ENCODE peak calls at places on chromosomes 2 and 18, in five cellular contexts. K is A549, L is GM12864, O is neural crest cell, U is GM10248. I is an unnamed sample.

GRCh38 chr2:105592288-105592687 is 152.4 kb upstream of the NCK2 start:
- DNase-seq in O (no peak), L (no peak), K (no peak), U (no peak), I (no peak)

GRCh38 chr18:23237524-23238151 is 102.4 kb downstream of the CABLES1 start:
- DNase-seq in O (peak; percentile 8), K (no peak), U (peak; percentile 77), L (peak; percentile 68), I (no peak)

GRCh38 chr18:38790303-38790702 is 1224.7 kb upstream of the CELF4 start:
- DNase-seq in L (no peak), U (no peak), K (no peak), O (no peak), I (no peak)

GRCh38 chr18:79218605-79219195 is 149.5 kb downstream of the ATP9B start:
- DNase-seq in U (no peak), O (no peak), L (no peak), K (no peak), I (no peak)

GRCh38 chr2:58620127-58620526 is 379.0 kb upstream of the FANCL start:
- DNase-seq in K (no peak), L (no peak), U (no peak), O (no peak), I (no peak)

GRCh38 chr18:2939317-2939716 is 73.6 kb downstream of the LPIN2 start:
- DNase-seq in K (peak; percentile 58), U (no peak), L (no peak), O (no peak), I (no peak)

GRCh38 chr2:241561811-241562210 is 3.3 kb downstream of the BOK start:
- DNase-seq in K (no peak), L (no peak), U (no peak), O (no peak), I (no peak)

GRCh38 chr18:55878224-55878623 is 290.2 kb upstream of the TCF4 start:
- DNase-seq in U (peak; percentile 4), K (no peak), O (no peak), L (no peak), I (no peak)

GRCh38 chr2:223488814-223489213 is 113.3 kb downstream of the SCG2 start:
- DNase-seq in U (no peak), O (no peak), K (no peak), L (no peak), I (no peak)

GRCh38 chr2:178119181-178119922 is 7.1 kb downstream of the RBM45 start:
- DNase-seq in L (no peak), K (no peak), O (no peak), U (no peak), I (no peak)

GRCh38 chr2:210072493-210072892 is 70.1 kb downstream of the RPE start:
- DNase-seq in U (no peak), K (no peak), L (no peak), O (no peak), I (no peak)

GRCh38 chr2:240326886-240327285 is 108.6 kb upstream of the GPC1 start:
- DNase-seq in U (no peak), O (no peak), K (no peak), L (no peak), I (no peak)

GRCh38 chr2:70964596-70965386 is 13.6 kb upstream of the ANKRD53 start:
- DNase-seq in L (no peak), U (peak; percentile 89), O (peak; percentile 76), K (peak; percentile 80), I (no peak)

GRCh38 chr18:62828852-62829251 is 113.5 kb downstream of the PHLPP1 start:
- DNase-seq in U (no peak), K (no peak), L (no peak), O (no peak), I (no peak)

GRCh38 chr2:15943914-15944313 is 3.6 kb downstream of the MYCN start:
- DNase-seq in O (no peak), U (no peak), L (no peak), K (no peak), I (no peak)

GRCh38 chr2:45935791-45936622 is 284.5 kb downstream of the PRKCE start:
- DNase-seq in U (peak; percentile 80), K (peak; percentile 95), O (peak; percentile 65), L (peak; percentile 24), I (peak; percentile 60)

GRCh38 chr2:45932278-45932975 is 281.0 kb downstream of the PRKCE start:
- DNase-seq in U (no peak), O (no peak), L (no peak), K (no peak), I (no peak)

GRCh38 chr2:45937990-45938389 is 286.5 kb downstream of the PRKCE start:
- DNase-seq in K (no peak), U (no peak), L (no peak), O (no peak), I (no peak)

GRCh38 chr2:45938649-45939511 is 287.4 kb downstream of the PRKCE start:
- DNase-seq in L (no peak), U (no peak), K (peak; percentile 91), O (no peak), I (no peak)

DNA sequence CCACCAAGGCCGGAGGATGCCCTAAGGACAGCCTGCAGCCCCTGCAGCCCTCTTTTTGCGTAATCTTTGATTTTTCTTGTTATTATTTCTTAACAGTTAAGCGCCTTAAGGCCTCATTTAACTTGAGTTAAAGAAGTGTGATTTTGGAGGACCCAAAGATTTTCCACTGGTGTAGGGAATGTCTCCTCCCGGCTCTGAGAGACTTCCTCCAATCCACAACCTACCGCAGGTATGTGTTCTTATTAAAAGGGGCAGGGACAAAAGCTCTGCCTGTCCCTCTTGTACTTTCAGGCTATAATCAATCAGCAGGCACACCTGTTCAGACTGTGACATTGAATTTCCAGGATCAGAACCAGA is 285.1 kb downstream of the PRKCE start:
- DNase-seq in K (no peak), L (no peak), U (no peak), O (no peak), I (no peak)
- TF ChIP-seq CTCF in K (no peak), L (no peak), U (no peak), O (no peak), I (no peak)

GRCh38 chr2:228681426-228681825 is 499.9 kb upstream of the SPHKAP start:
- DNase-seq in O (no peak), K (no peak), U (no peak), L (no peak), I (no peak)
- TF ChIP-seq CTCF in O (peak; percentile 60), K (peak; percentile 37), U (no peak), L (no peak), I (peak; percentile 54)

DNA sequence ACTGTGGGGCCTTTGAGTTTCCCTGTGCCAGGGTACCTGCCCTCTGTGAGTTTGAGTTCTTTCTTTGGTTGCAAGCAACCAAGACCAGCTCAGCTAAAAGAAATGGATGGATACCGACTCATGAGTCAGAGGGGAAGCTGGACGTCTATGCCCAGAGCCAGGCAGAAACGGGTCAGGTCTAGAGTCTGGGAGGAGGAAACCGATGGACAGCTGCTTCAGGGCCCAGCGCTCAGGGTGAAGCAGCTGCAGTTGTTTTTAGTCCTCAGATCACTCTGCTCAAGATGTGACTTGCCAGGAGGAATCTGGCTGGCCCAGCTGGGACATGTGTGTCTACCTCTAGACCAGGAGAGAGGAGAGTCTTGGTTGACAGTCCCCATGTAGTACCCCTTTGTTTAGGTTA is 10.1 kb upstream of the TYMS start:
- DNase-seq in U (no peak), O (no peak), L (no peak), K (no peak), I (no peak)
- TF ChIP-seq CTCF in U (no peak), O (no peak), L (no peak), K (no peak), I (no peak)

GRCh38 chr2:205570641-205571040 is 111.7 kb upstream of the NRP2 start:
- DNase-seq in L (no peak), O (no peak), U (no peak), K (no peak), I (no peak)

GRCh38 chr2:205563646-205564045 is 118.7 kb upstream of the NRP2 start:
- DNase-seq in O (no peak), U (no peak), L (no peak), K (peak; percentile 13), I (no peak)

GRCh38 chr2:205566556-205567061 is 115.7 kb upstream of the NRP2 start:
- DNase-seq in U (no peak), L (no peak), O (no peak), K (no peak), I (no peak)

GRCh38 chr2:205568620-205569019 is 113.7 kb upstream of the NRP2 start:
- DNase-seq in O (no peak), K (no peak), L (no peak), U (no peak), I (no peak)

DNA sequence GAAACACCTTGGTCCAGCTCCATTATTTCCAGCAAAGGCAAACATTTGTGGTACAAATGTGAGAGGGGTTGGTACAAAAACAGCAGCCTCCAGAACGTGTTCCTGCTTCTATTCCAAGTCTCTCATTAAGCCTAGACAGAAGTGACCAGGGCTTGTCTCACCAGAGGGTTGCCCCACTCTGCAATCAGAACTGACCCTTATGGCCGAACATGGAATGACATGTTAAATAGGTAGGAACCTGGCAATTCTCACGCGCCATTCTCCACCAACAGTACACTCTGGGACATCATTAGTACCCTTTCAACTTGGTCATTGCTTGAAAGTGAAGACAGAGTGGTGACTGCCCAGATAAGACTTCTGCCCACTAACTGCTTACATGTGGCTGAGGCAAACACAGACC is 117.5 kb upstream of the NRP2 start:
- DNase-seq in O (no peak), L (no peak), K (peak; percentile 20), U (no peak), I (no peak)
- TF ChIP-seq CTCF in O (no peak), L (peak; percentile 17), K (no peak), U (no peak), I (no peak)

DNA sequence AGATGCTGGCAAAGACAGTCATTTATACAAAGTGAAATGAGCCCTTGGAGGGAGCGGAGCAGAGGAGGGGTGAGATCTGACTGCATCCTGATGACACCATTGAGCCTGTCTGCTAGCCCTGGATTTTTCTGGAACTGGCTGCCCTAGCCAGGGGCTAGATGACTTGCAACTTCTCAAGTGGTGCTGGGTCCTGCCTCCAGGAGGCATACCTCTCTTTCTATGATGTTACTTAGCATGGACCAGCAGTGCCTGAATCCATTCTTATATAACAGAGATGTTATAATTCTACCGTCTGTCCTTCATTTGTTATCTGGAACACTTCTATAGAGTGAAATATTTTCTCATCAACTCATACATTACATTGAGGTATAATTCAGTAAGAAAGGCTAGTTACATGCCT is 8.5 kb upstream of the TWIST2 start:
- DNase-seq in K (no peak), L (no peak), O (no peak), U (no peak), I (no peak)
- TF ChIP-seq CTCF in K (no peak), L (no peak), O (no peak), U (no peak), I (no peak)

DNA sequence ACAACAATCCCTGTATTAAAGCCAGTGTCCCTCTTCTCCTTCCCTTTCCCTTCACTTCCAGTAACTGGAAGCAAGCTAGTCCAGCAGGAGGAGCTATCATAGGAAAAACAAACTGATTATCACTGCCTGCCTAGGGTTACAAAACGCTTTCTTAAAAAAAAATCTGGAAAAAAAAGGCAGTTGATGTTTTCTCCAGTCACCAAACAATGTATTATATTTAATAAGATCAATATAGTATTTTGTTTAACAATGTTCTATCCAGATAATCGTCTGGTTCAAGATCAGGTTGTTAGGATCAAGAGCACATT is 78.8 kb upstream of the ITGB6 start:
- DNase-seq in L (no peak), U (no peak), K (no peak), O (no peak), I (no peak)
- TF ChIP-seq CTCF in L (no peak), U (no peak), K (peak; percentile 51), O (peak; percentile 56), I (peak; percentile 54)

DNA sequence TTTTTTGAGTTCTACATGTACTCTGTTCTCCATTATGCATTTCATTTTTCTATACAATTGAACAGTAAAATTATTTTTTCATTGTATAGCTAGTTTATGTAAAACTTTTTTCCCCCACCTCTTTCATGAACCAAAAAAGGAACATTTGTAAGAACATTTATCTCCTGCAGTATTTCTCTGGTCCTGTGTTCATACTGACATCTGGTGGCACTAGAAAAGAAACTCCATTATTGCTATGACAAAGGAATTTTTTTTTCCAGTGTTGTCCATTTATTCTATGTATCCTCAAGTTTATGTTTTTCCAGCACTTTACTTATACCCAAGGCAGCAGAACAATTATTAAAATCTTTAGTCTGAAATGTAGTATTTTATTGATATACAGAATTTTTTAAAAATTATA is 27.4 kb upstream of the CHAC2 start:
- DNase-seq in U (no peak), K (no peak), L (no peak), O (no peak), I (no peak)
- TF ChIP-seq CTCF in U (peak; percentile 21), K (peak; percentile 75), L (peak; percentile 23), O (peak; percentile 70), I (peak; percentile 53)